ENCODE peak calls at places on chromosome 17, in four cellular contexts. D is cardiac muscle cell, Z is PC-9, V is GM23338. R is an unnamed sample.

GRCh38 chr17:10156579-10157488 is 41.6 kb downstream of the GAS7 start:
- DNase-seq in D (no peak), Z (no peak), V (no peak), R (no peak)

GRCh38 chr17:33987162-33987561 is 267.9 kb upstream of the CCL2 start:
- DNase-seq in D (no peak), Z (no peak), V (no peak), R (no peak)

GRCh38 chr17:55278173-55278748 is 13.5 kb downstream of the HLF start:
- DNase-seq in D (no peak), Z (no peak), V (no peak), R (no peak)

GRCh38 chr17:37160940-37161339 is 212.2 kb downstream of the AATF start:
- DNase-seq in D (peak), Z (no peak), V (no peak), R (no peak)

GRCh38 chr17:76682306-76682705 is 28.5 kb downstream of the MXRA7 start:
- DNase-seq in D (peak), Z (no peak), V (no peak), R (peak)

GRCh38 chr17:15351487-15351840 is 10.1 kb upstream of the TEKT3 start:
- DNase-seq in D (no peak), Z (no peak), V (no peak), R (no peak)

GRCh38 chr17:81335388-81336157 is 40.5 kb upstream of the SLC38A10 start:
- DNase-seq in D (no peak), Z (peak), V (no peak), R (no peak)

GRCh38 chr17:286571-286970 is 66.0 kb downstream of the RPH3AL start:
- DNase-seq in D (no peak), Z (no peak), V (no peak), R (no peak)

GRCh38 chr17:44308320-44308818 is at the start of gene RUNDC3A:
- DNase-seq in D (peak), Z (peak), V (peak), R (peak)

DNA sequence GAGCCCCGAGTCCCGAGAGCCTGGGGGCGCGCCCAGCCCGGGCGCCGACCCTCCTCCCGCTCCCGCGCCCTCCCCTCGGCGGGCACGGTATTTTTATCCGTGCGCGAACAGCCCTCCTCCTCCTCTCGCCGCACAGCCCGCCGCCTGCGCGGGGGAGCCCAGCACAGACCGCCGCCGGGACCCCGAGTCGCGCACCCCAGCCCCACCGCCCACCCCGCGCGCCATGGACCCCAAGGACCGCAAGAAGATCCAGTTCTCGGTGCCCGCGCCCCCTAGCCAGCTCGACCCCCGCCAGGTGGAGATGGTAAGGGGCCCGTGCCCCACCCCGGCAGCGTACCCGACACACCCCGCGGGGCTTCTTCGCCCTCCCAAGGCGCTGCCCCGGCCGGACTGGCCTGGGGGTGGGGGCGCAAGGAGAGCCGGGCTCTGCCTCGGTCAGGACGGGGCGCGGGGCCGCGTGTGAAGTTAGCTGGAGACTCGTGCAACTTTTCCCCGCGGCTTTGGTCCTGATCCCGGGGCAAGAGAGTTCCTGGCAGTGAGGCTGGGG is 491 bp downstream of the PPP1R1B start:
- DNase-seq in D (no peak), Z (no peak), V (no peak), R (no peak)
- H3K4me3 ChIP-seq in D (peak), Z (no peak), V (peak), R (no peak)

DNA sequence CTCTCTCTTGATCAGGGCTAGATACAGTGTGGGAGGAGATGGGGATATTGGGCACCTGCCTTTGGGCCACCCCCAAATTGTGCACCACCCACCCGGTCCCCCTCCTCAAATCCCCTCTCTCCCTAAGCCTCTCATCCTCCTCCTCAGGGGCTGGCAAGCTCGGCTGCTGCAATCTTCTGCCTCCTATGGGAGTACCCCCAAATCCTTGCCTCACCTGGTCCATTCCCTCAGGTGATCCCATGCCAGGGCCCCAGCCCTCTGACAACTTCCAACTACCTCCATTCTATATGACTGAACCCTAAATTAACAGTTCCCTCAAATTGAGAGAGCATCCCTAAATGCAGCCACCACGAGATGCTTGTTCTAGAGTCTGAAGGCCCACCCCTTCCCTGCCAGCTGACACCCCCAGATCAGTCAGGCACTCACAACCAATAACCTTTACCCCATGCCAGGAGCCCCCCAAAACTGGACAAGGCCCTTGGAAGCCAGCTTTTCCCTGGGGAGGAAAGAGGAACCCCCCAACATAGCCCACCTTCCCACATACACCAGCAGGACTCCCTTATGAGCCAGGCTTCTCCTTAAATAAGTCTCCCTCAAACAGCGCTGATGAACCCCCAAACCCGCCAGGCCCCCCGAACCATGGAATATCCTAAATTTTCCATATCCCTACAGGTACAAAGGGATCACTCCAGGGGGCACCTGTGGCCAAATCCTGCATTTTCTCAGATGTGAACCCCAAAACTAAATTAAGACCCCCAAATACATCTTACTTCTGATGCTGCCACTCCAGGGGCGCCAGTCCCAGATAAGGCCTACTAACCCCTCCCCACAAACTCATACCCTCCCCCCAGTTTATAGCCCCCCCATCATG is 3.2 kb downstream of the DLG4 start:
- DNase-seq in D (no peak), Z (no peak), V (no peak), R (no peak)
- H3K27ac ChIP-seq in D (peak), Z (no peak), V (no peak), R (no peak)

DNA sequence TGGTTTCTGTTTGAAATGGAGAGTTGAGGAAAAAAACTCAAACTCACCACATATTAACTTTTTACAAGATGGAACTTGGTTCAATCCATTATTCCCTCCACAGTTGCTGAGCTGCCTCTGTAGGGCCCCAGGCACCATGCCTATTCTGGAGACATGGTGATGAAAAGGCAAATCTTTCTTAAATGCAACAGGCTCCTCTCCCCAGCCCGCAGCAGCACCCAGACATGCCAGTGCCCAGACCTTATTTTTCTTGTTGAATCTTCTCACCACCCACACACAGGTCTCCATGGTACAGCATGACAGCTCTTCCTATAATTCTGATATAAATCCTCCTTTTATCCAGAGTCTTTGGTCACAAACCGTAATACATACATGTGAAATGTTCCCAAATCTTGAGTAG is 7.6 kb downstream of the CYTH1 start:
- DNase-seq in D (no peak), Z (no peak), V (no peak), R (no peak)
- H3K4me3 ChIP-seq in D (no peak), Z (no peak), V (no peak), R (no peak)

DNA sequence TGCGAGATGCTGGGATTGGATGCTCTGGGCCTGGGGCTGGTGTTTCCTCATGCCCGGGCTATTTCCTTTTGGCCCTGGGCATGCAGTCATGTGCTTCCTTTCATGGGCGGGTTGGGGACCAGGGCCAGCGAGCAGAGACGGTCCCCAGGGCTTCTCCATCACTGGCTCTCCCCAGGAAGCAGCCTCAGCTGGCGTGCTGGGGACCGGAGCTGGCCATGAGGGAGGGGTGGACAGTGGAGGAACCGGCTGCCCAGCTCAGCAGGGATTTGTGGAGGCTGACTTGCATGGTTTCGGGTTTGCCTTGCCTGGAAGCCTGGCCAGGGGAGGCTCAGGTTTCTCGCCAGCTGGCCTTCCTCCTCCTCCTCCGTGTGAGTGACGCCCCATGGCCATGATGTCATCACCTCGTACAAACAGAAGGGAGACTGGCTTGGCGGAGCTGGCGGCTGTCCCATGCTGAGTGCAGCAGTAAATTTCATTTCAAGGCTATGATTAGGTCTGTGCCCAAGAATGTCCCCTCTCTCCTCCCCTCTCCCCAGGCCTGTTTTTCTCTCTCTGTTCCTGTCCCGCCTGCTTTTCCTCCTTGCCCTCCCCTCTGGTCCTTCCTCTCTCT is 8.9 kb upstream of the TIMP2 start:
- DNase-seq in D (peak), Z (peak), V (peak), R (peak)
- H3K27ac ChIP-seq in D (no peak), Z (peak), V (no peak), R (peak)

DNA sequence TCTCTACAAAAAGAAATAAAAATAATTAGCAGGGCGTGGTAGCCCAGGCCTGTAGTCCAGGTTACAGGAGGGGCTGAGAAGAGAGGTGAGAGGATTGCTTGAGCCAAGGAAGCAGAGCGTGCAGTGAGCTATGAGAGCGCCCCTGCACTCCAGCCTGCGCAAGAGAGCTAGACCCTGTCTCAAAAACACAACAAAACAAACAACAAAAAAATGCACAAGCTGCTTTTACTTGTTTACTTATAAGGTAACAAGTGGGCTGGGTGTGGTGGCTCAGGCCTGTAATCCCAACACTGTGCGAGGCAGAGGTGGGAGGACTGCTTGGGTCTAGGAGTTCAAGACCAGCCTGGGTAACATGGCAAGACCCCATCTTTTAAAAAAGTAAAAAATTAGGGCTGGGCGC is 1.7 kb downstream of the CYTH1 start:
- DNase-seq in D (no peak), Z (no peak), V (no peak), R (no peak)
- H3K4me3 ChIP-seq in D (no peak), Z (no peak), V (no peak), R (no peak)

DNA sequence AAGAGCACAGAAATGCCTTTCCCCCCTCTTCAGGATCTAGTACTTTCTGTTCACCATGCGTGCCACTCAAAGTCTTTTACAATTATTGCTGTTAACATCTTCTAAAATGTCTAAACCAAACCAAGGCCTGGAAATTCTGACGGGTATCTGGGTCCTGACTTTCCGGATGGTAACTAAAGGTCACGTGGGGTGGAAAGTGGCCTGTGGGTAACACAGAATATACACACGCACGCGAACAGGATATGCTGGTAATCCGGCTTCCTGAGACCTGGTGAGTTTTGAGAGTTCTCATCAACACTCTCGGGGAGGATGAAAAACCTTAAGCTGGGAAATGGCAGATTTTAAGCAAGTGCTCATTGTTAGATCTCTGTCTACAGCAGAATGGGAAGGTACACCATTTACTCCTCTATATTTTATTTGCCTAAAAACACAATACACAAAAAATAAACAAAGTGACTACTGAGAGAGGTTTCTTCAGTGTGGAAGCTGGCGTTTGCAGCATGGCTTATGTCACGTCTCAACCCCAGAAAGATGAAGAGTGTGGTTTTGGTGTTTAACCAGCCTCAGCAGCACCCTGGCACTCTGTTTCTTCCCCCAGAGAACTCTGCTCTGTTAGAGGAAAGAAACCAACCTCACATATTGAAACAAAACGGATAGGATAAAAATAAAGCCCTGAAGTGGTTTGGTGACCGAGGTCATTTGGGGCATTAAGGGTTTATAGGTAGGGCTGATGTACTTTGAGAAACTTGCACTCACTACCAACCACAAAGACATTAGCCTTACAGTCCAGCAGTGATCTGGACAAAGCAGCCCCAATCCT is 37.3 kb downstream of the SMG6 start:
- DNase-seq in D (no peak), Z (no peak), V (no peak), R (no peak)
- H3K27ac ChIP-seq in D (peak), Z (no peak), V (no peak), R (no peak)

DNA sequence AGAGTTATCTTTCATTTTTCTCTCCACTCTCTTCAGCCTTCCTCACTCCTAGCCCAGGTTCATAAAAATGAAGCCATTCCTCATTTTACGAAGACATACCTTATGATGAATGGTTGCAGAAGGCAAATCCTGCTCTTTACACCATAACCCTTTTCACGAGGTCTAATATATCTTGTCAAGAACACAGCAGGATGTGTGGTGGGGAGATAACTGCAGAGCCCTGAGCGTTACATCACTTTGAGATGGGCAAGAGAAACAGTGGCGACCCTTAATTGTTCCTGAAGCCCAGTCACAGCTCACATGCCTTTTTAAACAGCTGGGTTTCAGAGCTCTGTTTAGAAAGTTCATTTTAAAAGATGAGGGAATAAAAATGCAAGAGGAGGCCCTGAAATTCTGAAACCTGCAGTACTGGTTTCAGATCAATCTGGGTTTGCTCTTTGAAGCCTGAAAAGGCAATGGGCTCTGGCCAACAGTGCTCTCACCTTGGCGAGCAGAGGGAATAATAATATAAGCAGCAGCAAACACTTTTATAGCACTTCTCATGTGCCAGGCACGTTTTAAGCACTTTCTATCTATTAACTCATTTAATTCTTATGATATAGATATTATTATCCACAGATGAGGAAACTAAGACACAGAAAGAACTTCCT is 2.9 kb downstream of the FAM117A start:
- DNase-seq in D (no peak), Z (no peak), V (no peak), R (no peak)
- H3K4me3 ChIP-seq in D (no peak), Z (no peak), V (peak), R (no peak)

GRCh38 chr17:17151541-17151940 is 54.6 kb downstream of the PLD6 start:
- DNase-seq in D (peak), Z (no peak), V (no peak), R (peak)

GRCh38 chr17:17151055-17151454 is 55.1 kb downstream of the PLD6 start:
- DNase-seq in D (peak), Z (peak), V (no peak), R (peak)

GRCh38 chr17:17153071-17153470 is 53.1 kb downstream of the PLD6 start:
- DNase-seq in D (no peak), Z (no peak), V (no peak), R (no peak)

GRCh38 chr17:17152385-17152784 is 53.7 kb downstream of the PLD6 start:
- DNase-seq in D (peak), Z (peak), V (no peak), R (no peak)

DNA sequence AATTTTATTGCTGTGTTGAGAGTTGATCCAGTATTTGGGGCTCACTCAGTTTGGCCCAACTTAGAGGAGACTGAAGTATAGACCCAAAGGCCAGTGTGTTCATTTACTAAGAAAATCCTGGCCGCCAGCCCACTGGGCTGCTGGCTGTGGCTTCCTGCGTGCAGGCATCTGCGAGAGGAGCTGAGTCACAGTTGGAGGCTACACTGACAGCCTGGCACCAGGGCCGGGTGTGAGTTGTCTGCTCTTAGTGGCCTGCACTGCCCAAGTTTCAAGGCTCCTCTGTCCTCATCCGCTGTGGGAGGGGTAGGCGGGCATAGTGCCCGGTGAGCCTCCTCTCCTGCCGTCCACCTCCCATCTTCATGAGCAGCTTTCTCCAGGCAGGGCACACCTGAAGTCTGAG is 54.2 kb downstream of the PLD6 start:
- DNase-seq in D (peak), Z (peak), V (no peak), R (peak)
- H3K27ac ChIP-seq in D (no peak), Z (peak), V (no peak), R (peak)